ENCODE peak calls at places on chromosomes 13 and 19, in six cellular contexts. One of them, this sample, is unnamed.

GRCh38 chr13:113963376-113963775 is 10.5 kb downstream of the C13orf46 start:
- DNase-seq in GM12891: no peak
- DNase-seq in GM12878: no peak
- DNase-seq in HepG2: no peak
- DNase-seq in H1: no peak
- DNase-seq in K562: no peak
- DNase-seq in this sample: no peak

GRCh38 chr13:26727122-26727521 is 33.5 kb downstream of the GPR12 start:
- DNase-seq in GM12891: no peak
- DNase-seq in GM12878: no peak
- DNase-seq in HepG2: no peak
- DNase-seq in H1: no peak
- DNase-seq in K562: no peak
- DNase-seq in this sample: no peak

GRCh38 chr19:33400856-33401682 is 27.6 kb downstream of the CEBPG start:
- DNase-seq in GM12891: peak; percentile 19
- DNase-seq in GM12878: no peak
- DNase-seq in HepG2: peak; percentile 44
- DNase-seq in H1: no peak
- DNase-seq in K562: no peak
- DNase-seq in this sample: no peak

GRCh38 chr19:38735257-38735686 is 9.0 kb downstream of the CAPN12 start:
- DNase-seq in GM12891: no peak
- DNase-seq in GM12878: no peak
- DNase-seq in HepG2: no peak
- DNase-seq in H1: peak; percentile 82
- DNase-seq in K562: peak; percentile 63
- DNase-seq in this sample: no peak

GRCh38 chr19:45276284-45276687 is 25.2 kb downstream of the MARK4 start:
- DNase-seq in GM12891: no peak
- DNase-seq in GM12878: no peak
- DNase-seq in HepG2: peak; percentile 87
- DNase-seq in H1: no peak
- DNase-seq in K562: no peak
- DNase-seq in this sample: no peak

GRCh38 chr13:50911051-50911690 is 1.6 kb downstream of the RNASEH2B start:
- DNase-seq in GM12891: no peak
- DNase-seq in GM12878: no peak
- DNase-seq in HepG2: peak; percentile 58
- DNase-seq in H1: no peak
- DNase-seq in K562: peak; percentile 31
- DNase-seq in this sample: no peak

GRCh38 chr19:29120471-29120870 is 92.5 kb downstream of the UQCRFS1 start:
- DNase-seq in GM12891: no peak
- DNase-seq in GM12878: no peak
- DNase-seq in HepG2: no peak
- DNase-seq in H1: no peak
- DNase-seq in K562: no peak
- DNase-seq in this sample: no peak

GRCh38 chr19:12834976-12835757 is 788 bp upstream of the RTBDN start:
- DNase-seq in GM12891: no peak
- DNase-seq in GM12878: no peak
- DNase-seq in HepG2: no peak
- DNase-seq in H1: peak; percentile 88
- DNase-seq in K562: peak; percentile 79
- DNase-seq in this sample: no peak

GRCh38 chr19:1383311-1384084 is at the start of gene NDUFS7:
- DNase-seq in GM12891: peak; percentile 86
- DNase-seq in GM12878: peak; percentile 70
- DNase-seq in HepG2: peak; percentile 76
- DNase-seq in H1: peak; percentile 99
- DNase-seq in K562: peak; percentile 75
- DNase-seq in this sample: peak; percentile 77

DNA sequence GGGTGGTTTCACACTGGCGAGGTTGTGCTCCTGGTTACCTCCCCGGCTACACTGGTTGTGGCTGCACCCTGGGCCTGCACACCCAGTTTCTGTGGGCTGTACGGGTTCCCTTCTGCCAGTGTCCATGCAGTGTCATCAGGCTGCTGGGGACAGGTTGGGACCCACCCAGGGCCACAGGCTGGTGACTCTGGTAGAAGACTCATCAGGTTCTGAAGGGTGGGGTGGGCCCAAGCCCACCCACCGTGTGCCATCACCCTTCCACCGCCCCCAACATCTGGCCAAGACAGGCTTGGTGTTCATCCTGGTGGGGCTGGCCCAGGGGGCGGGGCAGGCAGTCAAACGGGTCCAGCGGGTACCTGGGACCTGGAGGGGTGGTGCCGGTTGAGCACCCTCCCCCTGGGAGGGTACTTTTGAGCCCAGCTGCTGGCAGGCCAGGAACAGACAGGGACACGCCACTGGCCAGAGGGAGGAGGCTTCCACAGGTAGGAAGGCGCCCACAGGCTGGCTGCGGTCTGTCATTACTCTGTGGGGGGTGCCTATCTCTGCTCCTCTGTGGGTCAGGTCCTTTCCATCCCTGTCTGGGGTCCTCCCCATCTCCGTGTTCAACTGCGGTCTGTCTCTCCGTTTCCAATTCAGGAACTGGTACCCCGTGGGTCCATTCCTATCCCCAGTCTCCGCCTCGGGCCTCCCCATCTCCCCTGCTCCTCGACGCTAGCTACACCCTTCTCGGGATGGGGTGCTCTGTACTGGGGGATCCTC is at the start of gene RNF225:
- DNase-seq in GM12891: no peak
- DNase-seq in GM12878: no peak
- DNase-seq in HepG2: no peak
- DNase-seq in H1: peak; percentile 83
- DNase-seq in K562: peak; percentile 39
- DNase-seq in this sample: no peak
- TF ChIP-seq POLR2A in GM12891: peak; percentile 74
- TF ChIP-seq POLR2A in GM12878: peak; percentile 48
- TF ChIP-seq POLR2A in HepG2: peak; percentile 55
- TF ChIP-seq POLR2A in H1: peak; percentile 24
- TF ChIP-seq POLR2A in K562: peak; percentile 83
- TF ChIP-seq POLR2A in this sample: peak; percentile 77

GRCh38 chr19:36113895-36114762 is 546 bp downstream of the POLR2I start:
- DNase-seq in GM12891: no peak
- DNase-seq in GM12878: no peak
- DNase-seq in HepG2: no peak
- DNase-seq in H1: peak; percentile 65
- DNase-seq in K562: peak; percentile 53
- DNase-seq in this sample: no peak
- TF ChIP-seq TAF1 in GM12891: no peak
- TF ChIP-seq TAF1 in GM12878: no peak
- TF ChIP-seq TAF1 in HepG2: no peak
- TF ChIP-seq TAF1 in H1: no peak
- TF ChIP-seq TAF1 in K562: no peak
- TF ChIP-seq TAF1 in this sample: no peak

DNA sequence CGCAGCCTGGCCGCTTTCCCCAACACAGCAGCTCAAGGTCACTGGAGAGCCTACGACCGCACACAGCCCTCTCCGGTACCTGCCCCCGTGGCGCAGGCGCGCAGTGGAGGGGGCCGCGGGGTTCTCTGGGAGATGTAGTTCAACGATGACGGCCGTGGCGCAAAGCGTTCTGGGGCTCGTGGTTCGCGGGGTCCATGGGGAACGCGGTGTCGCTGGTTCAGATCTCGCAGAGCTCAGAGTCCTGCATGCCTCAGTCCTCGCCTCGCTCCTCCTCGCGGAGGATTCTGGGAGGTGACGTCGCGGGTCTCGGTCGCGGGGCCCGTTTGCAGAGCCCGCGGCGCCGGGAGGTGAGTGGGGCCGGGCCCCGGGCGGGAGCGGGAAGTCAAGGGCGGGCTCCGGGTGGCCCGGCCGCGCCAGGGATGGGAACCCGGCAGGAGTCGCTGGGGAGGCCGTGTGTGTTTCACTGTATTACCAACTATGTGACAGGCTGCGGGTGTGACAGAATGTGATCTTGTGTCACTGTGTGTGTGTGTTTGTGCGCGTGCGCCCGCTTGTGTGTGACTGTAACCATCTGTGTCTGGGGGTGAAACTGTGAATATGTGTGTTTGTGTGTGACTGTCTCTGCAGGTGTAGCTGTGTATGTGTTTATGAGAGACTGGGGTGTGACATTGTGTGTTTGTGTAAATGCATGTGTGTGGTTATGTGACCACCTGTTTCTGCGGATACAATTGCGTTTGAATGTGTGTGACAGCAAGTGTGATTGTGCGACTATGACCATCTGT is at the start of gene ZNF527:
- DNase-seq in GM12891: peak; percentile 93
- DNase-seq in GM12878: peak; percentile 91
- DNase-seq in HepG2: peak; percentile 96
- DNase-seq in H1: peak; percentile 93
- DNase-seq in K562: peak; percentile 70
- DNase-seq in this sample: peak; percentile 86
- TF ChIP-seq POLR2A in GM12891: peak; percentile 76
- TF ChIP-seq POLR2A in GM12878: peak; percentile 92
- TF ChIP-seq POLR2A in HepG2: peak; percentile 85
- TF ChIP-seq POLR2A in H1: peak; percentile 21
- TF ChIP-seq POLR2A in K562: no peak
- TF ChIP-seq POLR2A in this sample: peak; percentile 91

GRCh38 chr19:35644206-35644986 is 2.9 kb downstream of the ETV2 start:
- DNase-seq in GM12891: peak; percentile 92
- DNase-seq in GM12878: peak; percentile 74
- DNase-seq in HepG2: peak; percentile 90
- DNase-seq in H1: peak; percentile 95
- DNase-seq in K562: peak; percentile 92
- DNase-seq in this sample: peak; percentile 95

GRCh38 chr19:35641515-35642151 is at the start of gene ETV2:
- DNase-seq in GM12891: no peak
- DNase-seq in GM12878: no peak
- DNase-seq in HepG2: no peak
- DNase-seq in H1: peak; percentile 80
- DNase-seq in K562: peak; percentile 80
- DNase-seq in this sample: no peak

GRCh38 chr19:35642798-35643254 is 1.3 kb downstream of the ETV2 start:
- DNase-seq in GM12891: no peak
- DNase-seq in GM12878: no peak
- DNase-seq in HepG2: no peak
- DNase-seq in H1: no peak
- DNase-seq in K562: no peak
- DNase-seq in this sample: no peak

GRCh38 chr19:35643255-35644205 is 2.0 kb downstream of the ETV2 start:
- DNase-seq in GM12891: peak; percentile 87
- DNase-seq in GM12878: peak; percentile 59
- DNase-seq in HepG2: peak; percentile 77
- DNase-seq in H1: peak; percentile 93
- DNase-seq in K562: peak; percentile 85
- DNase-seq in this sample: peak; percentile 91

DNA sequence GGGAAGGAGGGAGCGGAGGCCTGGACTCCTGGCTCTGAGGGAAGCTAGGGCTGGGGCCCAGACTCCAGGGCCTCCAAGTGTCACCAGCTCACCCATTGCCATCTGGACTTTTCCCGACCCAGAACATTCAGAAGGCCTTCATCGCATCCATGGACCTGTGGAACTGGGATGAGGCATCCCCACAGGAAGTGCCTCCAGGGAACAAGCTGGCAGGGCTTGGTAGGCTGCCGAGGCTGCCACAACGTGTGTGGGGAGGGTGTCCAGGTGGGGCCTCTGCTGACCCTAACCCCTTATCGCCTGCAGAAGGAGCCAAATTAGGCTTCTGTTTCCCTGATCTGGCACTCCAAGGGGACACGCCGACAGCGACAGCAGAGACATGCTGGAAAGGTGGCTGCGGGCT is 767 bp downstream of the ETV2 start:
- DNase-seq in GM12891: no peak
- DNase-seq in GM12878: no peak
- DNase-seq in HepG2: no peak
- DNase-seq in H1: peak; percentile 51
- DNase-seq in K562: no peak
- DNase-seq in this sample: no peak
- TF ChIP-seq TAF1 in GM12891: no peak
- TF ChIP-seq TAF1 in GM12878: no peak
- TF ChIP-seq TAF1 in HepG2: no peak
- TF ChIP-seq TAF1 in H1: no peak
- TF ChIP-seq TAF1 in K562: no peak
- TF ChIP-seq TAF1 in this sample: no peak

DNA sequence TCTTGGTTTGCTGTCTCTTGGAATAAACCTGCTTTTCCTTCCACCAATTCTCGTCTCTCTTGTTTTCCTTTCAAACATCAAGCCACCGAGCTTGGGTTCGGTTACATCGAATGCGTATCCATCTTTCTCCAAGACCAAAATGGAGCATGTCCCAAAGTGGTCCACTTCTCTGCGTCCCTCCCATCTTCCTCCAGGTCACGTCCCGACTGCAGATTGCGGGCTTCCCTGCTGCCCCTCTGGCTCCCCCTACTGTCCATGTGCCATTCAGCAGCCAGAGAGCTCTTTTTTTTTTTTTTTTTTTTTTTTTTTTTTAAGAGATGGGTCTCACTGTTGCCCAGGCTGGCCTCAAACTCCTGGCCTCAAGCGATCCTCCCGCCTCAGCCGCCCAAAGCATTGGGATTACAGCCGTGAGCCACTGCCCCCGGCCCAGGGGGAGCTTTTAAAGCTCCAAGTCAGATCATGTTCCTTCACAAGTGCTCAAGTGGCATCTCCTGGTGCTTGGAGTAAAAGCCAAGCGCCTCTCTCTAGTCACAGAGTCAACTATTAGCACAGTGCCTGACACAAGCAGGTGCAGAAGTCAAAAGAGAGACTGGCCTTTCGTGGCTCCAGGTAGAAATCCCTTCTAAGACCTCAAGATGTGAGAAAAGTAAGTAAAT is 10.0 kb downstream of the COL5A3 start:
- DNase-seq in GM12891: peak; percentile 74
- DNase-seq in GM12878: no peak
- DNase-seq in HepG2: peak; percentile 57
- DNase-seq in H1: peak; percentile 87
- DNase-seq in K562: peak; percentile 87
- DNase-seq in this sample: peak; percentile 74
- TF ChIP-seq POLR2A in GM12891: no peak
- TF ChIP-seq POLR2A in GM12878: no peak
- TF ChIP-seq POLR2A in HepG2: no peak
- TF ChIP-seq POLR2A in H1: no peak
- TF ChIP-seq POLR2A in K562: no peak
- TF ChIP-seq POLR2A in this sample: no peak

DNA sequence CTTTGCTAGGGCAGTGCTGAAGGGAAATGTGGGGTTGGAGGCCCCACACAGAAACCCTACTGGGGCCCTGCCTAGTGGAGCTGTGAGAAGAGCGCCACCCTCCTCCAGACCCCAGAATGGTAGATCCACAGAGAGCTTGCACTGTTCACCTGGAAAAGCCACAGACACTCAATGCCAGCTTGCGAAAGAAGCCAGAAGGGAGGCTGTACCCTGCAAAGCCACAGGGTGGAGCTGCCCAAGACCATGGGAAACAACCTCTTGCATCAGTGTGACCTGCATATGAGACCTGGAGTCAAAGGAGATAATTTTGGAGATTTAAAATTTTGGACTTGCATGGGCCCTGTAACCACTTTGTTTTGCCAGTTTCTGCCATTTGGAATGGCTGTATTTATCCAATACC is 615.4 kb upstream of the MIR17HG start:
- DNase-seq in GM12891: no peak
- DNase-seq in GM12878: no peak
- DNase-seq in HepG2: peak; percentile 3
- DNase-seq in H1: peak; percentile 58
- DNase-seq in K562: no peak
- DNase-seq in this sample: no peak
- TF ChIP-seq TAF1 in GM12891: no peak
- TF ChIP-seq TAF1 in GM12878: no peak
- TF ChIP-seq TAF1 in HepG2: no peak
- TF ChIP-seq TAF1 in H1: no peak
- TF ChIP-seq TAF1 in K562: no peak
- TF ChIP-seq TAF1 in this sample: no peak